ENCODE peak calls at places on chromosomes 12 and 14, in seven cellular contexts. One of them, this sample, is unnamed.

GRCh38 chr14:105532111-105532623 is 5.8 kb downstream of the TMEM121 start:
- DNase-seq in RWPE1: no peak
- DNase-seq in hypothalamus: no peak
- DNase-seq in tibial nerve: no peak
- DNase-seq in naive thymus-derived CD4-positive, alpha-beta T cell: no peak
- DNase-seq in DMS53: no peak
- DNase-seq in ecto neural progenitor cell: no peak
- DNase-seq in this sample: no peak

GRCh38 chr12:63882844-63883243 is 38.3 kb downstream of the SRGAP1 start:
- DNase-seq in hypothalamus: no peak
- DNase-seq in DMS53: peak; percentile 51
- DNase-seq in RWPE1: no peak
- DNase-seq in naive thymus-derived CD4-positive, alpha-beta T cell: no peak
- DNase-seq in tibial nerve: no peak
- DNase-seq in ecto neural progenitor cell: peak; percentile 72
- DNase-seq in this sample: no peak

GRCh38 chr12:32051511-32052299 is 54.9 kb upstream of the BICD1 start:
- DNase-seq in ecto neural progenitor cell: no peak
- DNase-seq in RWPE1: peak; percentile 83
- DNase-seq in naive thymus-derived CD4-positive, alpha-beta T cell: no peak
- DNase-seq in hypothalamus: no peak
- DNase-seq in DMS53: peak; percentile 24
- DNase-seq in tibial nerve: no peak
- DNase-seq in this sample: peak; percentile 34

GRCh38 chr14:71452535-71452934 is 479.7 kb upstream of the RGS6 start:
- DNase-seq in DMS53: no peak
- DNase-seq in naive thymus-derived CD4-positive, alpha-beta T cell: no peak
- DNase-seq in RWPE1: no peak
- DNase-seq in ecto neural progenitor cell: no peak
- DNase-seq in tibial nerve: no peak
- DNase-seq in hypothalamus: no peak
- DNase-seq in this sample: no peak

GRCh38 chr14:99330316-99331240 is 58.6 kb upstream of the BCL11B start:
- DNase-seq in RWPE1: no peak
- DNase-seq in ecto neural progenitor cell: no peak
- DNase-seq in hypothalamus: no peak
- DNase-seq in naive thymus-derived CD4-positive, alpha-beta T cell: no peak
- DNase-seq in tibial nerve: no peak
- DNase-seq in DMS53: no peak
- DNase-seq in this sample: no peak

GRCh38 chr14:31085027-31085426 is 58.8 kb upstream of the STRN3 start:
- DNase-seq in tibial nerve: no peak
- DNase-seq in DMS53: no peak
- DNase-seq in RWPE1: no peak
- DNase-seq in naive thymus-derived CD4-positive, alpha-beta T cell: no peak
- DNase-seq in ecto neural progenitor cell: no peak
- DNase-seq in hypothalamus: no peak
- DNase-seq in this sample: peak; percentile 58

GRCh38 chr12:109433618-109434017 is 43.5 kb downstream of the KCTD10 start:
- DNase-seq in naive thymus-derived CD4-positive, alpha-beta T cell: no peak
- DNase-seq in ecto neural progenitor cell: peak; percentile 64
- DNase-seq in RWPE1: no peak
- DNase-seq in DMS53: peak; percentile 39
- DNase-seq in tibial nerve: no peak
- DNase-seq in hypothalamus: no peak
- DNase-seq in this sample: no peak

GRCh38 chr12:57193706-57194245 is 22.8 kb upstream of the NXPH4 start:
- DNase-seq in naive thymus-derived CD4-positive, alpha-beta T cell: no peak
- DNase-seq in RWPE1: no peak
- DNase-seq in tibial nerve: no peak
- DNase-seq in ecto neural progenitor cell: no peak
- DNase-seq in hypothalamus: no peak
- DNase-seq in DMS53: peak; percentile 87
- DNase-seq in this sample: no peak

GRCh38 chr12:3129301-3130052 is 52.3 kb downstream of the TSPAN9 start:
- DNase-seq in tibial nerve: no peak
- DNase-seq in ecto neural progenitor cell: no peak
- DNase-seq in naive thymus-derived CD4-positive, alpha-beta T cell: no peak
- DNase-seq in RWPE1: no peak
- DNase-seq in hypothalamus: no peak
- DNase-seq in DMS53: no peak
- DNase-seq in this sample: no peak

GRCh38 chr14:71247106-71247505 is 339.8 kb downstream of the PCNX1 start:
- DNase-seq in DMS53: no peak
- DNase-seq in hypothalamus: no peak
- DNase-seq in naive thymus-derived CD4-positive, alpha-beta T cell: no peak
- DNase-seq in ecto neural progenitor cell: no peak
- DNase-seq in RWPE1: peak; percentile 34
- DNase-seq in tibial nerve: no peak
- DNase-seq in this sample: no peak

GRCh38 chr12:127383281-127383680 is 883.7 kb upstream of the TMEM132C start:
- DNase-seq in tibial nerve: no peak
- DNase-seq in ecto neural progenitor cell: no peak
- DNase-seq in RWPE1: peak; percentile 43
- DNase-seq in hypothalamus: no peak
- DNase-seq in DMS53: no peak
- DNase-seq in naive thymus-derived CD4-positive, alpha-beta T cell: no peak
- DNase-seq in this sample: no peak

GRCh38 chr12:123532808-123533649 is 490 bp downstream of the RILPL1 start:
- DNase-seq in RWPE1: no peak
- DNase-seq in naive thymus-derived CD4-positive, alpha-beta T cell: no peak
- DNase-seq in ecto neural progenitor cell: peak; percentile 83
- DNase-seq in DMS53: peak; percentile 68
- DNase-seq in tibial nerve: peak; percentile 22
- DNase-seq in hypothalamus: peak; percentile 50
- DNase-seq in this sample: peak; percentile 89

GRCh38 chr12:41762691-41763090 is 382.0 kb downstream of the GXYLT1 start:
- DNase-seq in tibial nerve: no peak
- DNase-seq in DMS53: no peak
- DNase-seq in naive thymus-derived CD4-positive, alpha-beta T cell: no peak
- DNase-seq in ecto neural progenitor cell: no peak
- DNase-seq in hypothalamus: no peak
- DNase-seq in RWPE1: no peak
- DNase-seq in this sample: no peak

GRCh38 chr12:49521391-49521790 is 17.4 kb upstream of the KCNH3 start:
- DNase-seq in tibial nerve: no peak
- DNase-seq in DMS53: no peak
- DNase-seq in ecto neural progenitor cell: no peak
- DNase-seq in hypothalamus: no peak
- DNase-seq in RWPE1: no peak
- DNase-seq in naive thymus-derived CD4-positive, alpha-beta T cell: no peak
- DNase-seq in this sample: no peak

GRCh38 chr14:61399365-61399764 is 78.0 kb downstream of the PRKCH start:
- DNase-seq in ecto neural progenitor cell: no peak
- DNase-seq in naive thymus-derived CD4-positive, alpha-beta T cell: no peak
- DNase-seq in RWPE1: peak; percentile 28
- DNase-seq in tibial nerve: no peak
- DNase-seq in DMS53: no peak
- DNase-seq in hypothalamus: no peak
- DNase-seq in this sample: no peak

GRCh38 chr14:67583711-67584644 is 16.1 kb downstream of the PIGH start:
- DNase-seq in naive thymus-derived CD4-positive, alpha-beta T cell: no peak
- DNase-seq in ecto neural progenitor cell: no peak
- DNase-seq in tibial nerve: peak; percentile 51
- DNase-seq in hypothalamus: no peak
- DNase-seq in DMS53: peak; percentile 58
- DNase-seq in RWPE1: peak; percentile 77
- DNase-seq in this sample: no peak

GRCh38 chr14:21025374-21026151 is 702 bp upstream of the NDRG2 start:
- DNase-seq in DMS53: no peak
- DNase-seq in ecto neural progenitor cell: peak; percentile 66
- DNase-seq in RWPE1: no peak
- DNase-seq in hypothalamus: peak; percentile 77
- DNase-seq in naive thymus-derived CD4-positive, alpha-beta T cell: peak; percentile 13
- DNase-seq in tibial nerve: peak; percentile 64
- DNase-seq in this sample: peak; percentile 68

GRCh38 chr12:26121323-26121740 is 3.5 kb downstream of the BHLHE41 start:
- DNase-seq in DMS53: peak; percentile 25
- DNase-seq in naive thymus-derived CD4-positive, alpha-beta T cell: no peak
- DNase-seq in hypothalamus: no peak
- DNase-seq in ecto neural progenitor cell: no peak
- DNase-seq in RWPE1: no peak
- DNase-seq in tibial nerve: no peak
- DNase-seq in this sample: no peak

GRCh38 chr12:12714276-12715001 is 2.7 kb upstream of the CDKN1B start:
- DNase-seq in RWPE1: no peak
- DNase-seq in DMS53: peak; percentile 91
- DNase-seq in ecto neural progenitor cell: no peak
- DNase-seq in hypothalamus: no peak
- DNase-seq in tibial nerve: no peak
- DNase-seq in naive thymus-derived CD4-positive, alpha-beta T cell: peak; percentile 70
- DNase-seq in this sample: no peak

GRCh38 chr12:4870423-4870822 is 39.3 kb upstream of the KCNA1 start:
- DNase-seq in naive thymus-derived CD4-positive, alpha-beta T cell: no peak
- DNase-seq in tibial nerve: no peak
- DNase-seq in ecto neural progenitor cell: no peak
- DNase-seq in RWPE1: no peak
- DNase-seq in DMS53: no peak
- DNase-seq in hypothalamus: no peak
- DNase-seq in this sample: no peak

GRCh38 chr12:107610030-107610859 is 75.4 kb upstream of the PWP1 start:
- DNase-seq in ecto neural progenitor cell: peak; percentile 80
- DNase-seq in naive thymus-derived CD4-positive, alpha-beta T cell: no peak
- DNase-seq in DMS53: peak; percentile 53
- DNase-seq in tibial nerve: no peak
- DNase-seq in RWPE1: peak; percentile 41
- DNase-seq in hypothalamus: no peak
- DNase-seq in this sample: no peak

GRCh38 chr12:121802843-121803698 is 738 bp upstream of the SETD1B start:
- DNase-seq in ecto neural progenitor cell: peak; percentile 95
- DNase-seq in RWPE1: peak; percentile 96
- DNase-seq in hypothalamus: peak; percentile 88
- DNase-seq in DMS53: peak; percentile 95
- DNase-seq in tibial nerve: peak; percentile 95
- DNase-seq in naive thymus-derived CD4-positive, alpha-beta T cell: peak; percentile 91
- DNase-seq in this sample: peak; percentile 98

GRCh38 chr12:1007994-1008393 is 17.0 kb downstream of the ERC1 start:
- DNase-seq in tibial nerve: no peak
- DNase-seq in hypothalamus: no peak
- DNase-seq in DMS53: no peak
- DNase-seq in RWPE1: no peak
- DNase-seq in ecto neural progenitor cell: no peak
- DNase-seq in naive thymus-derived CD4-positive, alpha-beta T cell: no peak
- DNase-seq in this sample: no peak

GRCh38 chr12:118821386-118821928 is 159.9 kb upstream of the SRRM4 start:
- DNase-seq in DMS53: no peak
- DNase-seq in naive thymus-derived CD4-positive, alpha-beta T cell: no peak
- DNase-seq in ecto neural progenitor cell: no peak
- DNase-seq in tibial nerve: no peak
- DNase-seq in hypothalamus: no peak
- DNase-seq in RWPE1: no peak
- DNase-seq in this sample: no peak

GRCh38 chr12:98532687-98533304 is 17.4 kb downstream of the TMPO start:
- DNase-seq in tibial nerve: no peak
- DNase-seq in naive thymus-derived CD4-positive, alpha-beta T cell: peak; percentile 11
- DNase-seq in hypothalamus: no peak
- DNase-seq in DMS53: peak; percentile 81
- DNase-seq in RWPE1: peak; percentile 47
- DNase-seq in ecto neural progenitor cell: no peak
- DNase-seq in this sample: no peak

GRCh38 chr14:20419404-20419803 is 6.1 kb upstream of the TEP1 start:
- DNase-seq in RWPE1: no peak
- DNase-seq in hypothalamus: no peak
- DNase-seq in tibial nerve: no peak
- DNase-seq in DMS53: no peak
- DNase-seq in naive thymus-derived CD4-positive, alpha-beta T cell: no peak
- DNase-seq in ecto neural progenitor cell: no peak
- DNase-seq in this sample: peak; percentile 67

GRCh38 chr12:110426300-110426910 is 22.9 kb upstream of the ANAPC7 start:
- DNase-seq in hypothalamus: no peak
- DNase-seq in ecto neural progenitor cell: no peak
- DNase-seq in naive thymus-derived CD4-positive, alpha-beta T cell: no peak
- DNase-seq in tibial nerve: no peak
- DNase-seq in RWPE1: no peak
- DNase-seq in DMS53: no peak
- DNase-seq in this sample: no peak

GRCh38 chr14:74983343-74983742 is 19.4 kb upstream of the EIF2B2 start:
- DNase-seq in DMS53: no peak
- DNase-seq in hypothalamus: no peak
- DNase-seq in RWPE1: no peak
- DNase-seq in naive thymus-derived CD4-positive, alpha-beta T cell: no peak
- DNase-seq in tibial nerve: no peak
- DNase-seq in ecto neural progenitor cell: no peak
- DNase-seq in this sample: no peak